ENCODE peak calls at places on chromosomes 16 and 17, in ten cellular contexts. X is stimulated activated CD4-positive, alpha-beta T cell treated with anti-CD3 and anti-CD28 coated beads, TNF-alpha, amount 100 ng/mL, for 48 hours; Y is hippocampal formation; E is AG04450; C is H7; J is EL; V is RWPE2; L is HFFc6; N is RWPE1; G is WTC11. K is an unnamed sample.

GRCh38 chr17:44781553-44782348 is 23.0 kb downstream of the ADAM11 start:
- DNase-seq in X (no peak), G (peak), Y (no peak), L (no peak), C (peak), N (no peak), V (no peak), E (no peak), J (no peak), K (no peak)

GRCh38 chr17:40795019-40795667 is 4.6 kb downstream of the KRT28 start:
- DNase-seq in X (no peak), V (no peak), N (no peak), L (no peak), C (no peak), G (no peak), E (no peak), J (no peak), Y (no peak), K (no peak)

GRCh38 chr17:60127068-60128064 is 22.4 kb upstream of the CA4 start:
- DNase-seq in C (no peak), X (no peak), L (no peak), Y (no peak), J (no peak), G (no peak), V (no peak), E (no peak), N (no peak), K (no peak)

GRCh38 chr17:33674685-33675084 is 381.6 kb upstream of the ASIC2 start:
- DNase-seq in J (peak), X (no peak), C (peak), L (peak), E (peak), V (no peak), Y (peak), G (peak), N (peak), K (peak)

GRCh38 chr16:9869776-9870175 is 312.5 kb downstream of the GRIN2A start:
- DNase-seq in Y (no peak), N (no peak), X (no peak), V (no peak), C (no peak), J (no peak), E (no peak), G (no peak), L (no peak), K (no peak)

GRCh38 chr16:3074860-3075545 is 9.6 kb downstream of the IL32 start:
- DNase-seq in G (no peak), C (no peak), L (no peak), J (no peak), N (no peak), Y (no peak), X (peak), V (no peak), E (no peak), K (peak)

GRCh38 chr17:42843358-42843934 is 934 bp upstream of the AOC2 start:
- DNase-seq in E (peak), G (peak), C (peak), Y (no peak), N (peak), X (no peak), L (peak), J (peak), V (no peak), K (peak)

GRCh38 chr17:47694818-47695663 is 1.1 kb downstream of the TBKBP1 start:
- DNase-seq in L (no peak), E (no peak), G (no peak), X (no peak), J (peak), C (peak), N (no peak), Y (peak), V (no peak), K (peak)

GRCh38 chr17:5975651-5976050 is 94.5 kb upstream of the WSCD1 start:
- DNase-seq in V (no peak), C (no peak), G (no peak), L (no peak), J (no peak), E (no peak), N (no peak), Y (no peak), X (no peak), K (no peak)

GRCh38 chr16:27428035-27428785 is 26.2 kb downstream of the IL21R start:
- DNase-seq in X (no peak), N (no peak), E (no peak), J (no peak), Y (no peak), L (no peak), V (no peak), G (no peak), C (peak), K (no peak)

GRCh38 chr16:67668495-67669157 is 2.0 kb downstream of the C16orf86 start:
- DNase-seq in L (no peak), G (no peak), Y (no peak), J (no peak), E (no peak), V (no peak), X (no peak), N (no peak), C (no peak), K (no peak)

GRCh38 chr17:74618446-74618845 is 5.1 kb downstream of the CD300E start:
- DNase-seq in N (no peak), X (no peak), C (no peak), E (no peak), Y (no peak), J (no peak), L (no peak), G (no peak), V (no peak), K (no peak)

GRCh38 chr17:47205419-47205963 is 3.7 kb upstream of the MYL4 start:
- DNase-seq in Y (no peak), V (no peak), G (peak), X (peak), L (peak), C (peak), J (peak), E (no peak), N (peak), K (peak)

GRCh38 chr17:73350864-73351263 is 39.1 kb upstream of the CDC42EP4 start:
- DNase-seq in N (no peak), X (no peak), J (no peak), C (no peak), L (no peak), Y (no peak), E (no peak), V (no peak), G (no peak), K (no peak)

GRCh38 chr16:3388325-3388724 is 12.5 kb downstream of the ZSCAN32 start:
- DNase-seq in N (no peak), L (no peak), C (no peak), J (no peak), X (no peak), Y (no peak), G (no peak), E (no peak), V (no peak), K (no peak)

GRCh38 chr17:78005452-78006171 is 47.1 kb downstream of the TNRC6C start:
- DNase-seq in E (no peak), V (no peak), J (no peak), L (no peak), Y (no peak), N (no peak), X (no peak), C (no peak), G (no peak), K (no peak)

K was measured in thyroid gland.